ENCODE peak calls at places on chromosomes 16 and 17, in eight cellular contexts. C is stimulated activated CD8-positive, alpha-beta memory T cell treated with anti-CD3 and anti-CD28 coated beads, Interleukin-7, amount 100 ng/mL, for 1 hour; W is lower leg skin; K is dermis microvascular lymphatic vessel endothelial cell; R is HL-60; B is K562; O is brain microvascular endothelial cell; X is transverse colon. U is an unnamed sample.

GRCh38 chr17:2025622-2026309 is 632 bp upstream of the RTN4RL1 start:
- DNase-seq in K (peak; percentile 68), B (peak; percentile 59), R (peak; percentile 25), X (peak; percentile 81), O (peak; percentile 54), W (peak; percentile 94), C (no peak), U (peak; percentile 82)

GRCh38 chr16:86534779-86535605 is 20.0 kb downstream of the MTHFSD start:
- DNase-seq in B (no peak), O (no peak), W (no peak), X (no peak), C (no peak), K (no peak), R (no peak), U (no peak)

GRCh38 chr17:40490289-40490853 is 11.1 kb downstream of the TNS4 start:
- DNase-seq in X (peak; percentile 58), K (no peak), R (peak; percentile 46), B (no peak), O (peak; percentile 64), W (peak; percentile 93), C (no peak), U (no peak)

GRCh38 chr17:4448197-4448980 is 14.6 kb downstream of the SPNS3 start:
- DNase-seq in W (no peak), X (no peak), O (no peak), R (no peak), K (no peak), C (no peak), B (no peak), U (no peak)

GRCh38 chr16:52123842-52124241 is 423.1 kb downstream of the TOX3 start:
- DNase-seq in K (no peak), C (no peak), O (no peak), B (no peak), X (no peak), W (no peak), R (no peak), U (no peak)

GRCh38 chr17:74259667-74260524 is 14.1 kb upstream of the DNAI2 start:
- DNase-seq in R (no peak), K (no peak), C (no peak), W (no peak), X (no peak), B (no peak), O (no peak), U (no peak)

GRCh38 chr16:30551781-30552180 is 6.4 kb downstream of the ZNF764 start:
- DNase-seq in W (no peak), C (no peak), O (no peak), K (no peak), B (no peak), X (no peak), R (peak; percentile 47), U (no peak)

GRCh38 chr17:43608313-43608712 is 53.4 kb downstream of the MEOX1 start:
- DNase-seq in K (peak; percentile 50), R (no peak), C (no peak), O (peak; percentile 29), W (no peak), X (no peak), B (no peak), U (no peak)

GRCh38 chr17:74356640-74357465 is 4.8 kb downstream of the BTBD17 start:
- DNase-seq in X (no peak), K (peak; percentile 14), O (no peak), B (no peak), W (no peak), R (no peak), C (no peak), U (no peak)

GRCh38 chr16:9706217-9706616 is 476.0 kb downstream of the GRIN2A start:
- DNase-seq in X (no peak), O (peak; percentile 18), K (no peak), R (no peak), W (no peak), B (no peak), C (no peak), U (no peak)